ENCODE peak calls at places on chromosomes 6 and 20, in ten cellular contexts. E, O, Q, B, F, Z, X, J, C and G are unnamed samples.

GRCh38 chr6:127484207-127484858 is 25.1 kb upstream of the KIAA0408 start:
- DNase-seq in E (no peak), F (no peak), Z (no peak), Q (no peak), C (no peak), J (peak; percentile 49), O (peak; percentile 70), B (no peak), X (no peak), G (no peak)

GRCh38 chr20:38890497-38890818 is 35.8 kb upstream of the FAM83D start:
- DNase-seq in J (no peak), Q (no peak), Z (no peak), F (no peak), X (no peak), E (no peak), B (no peak), C (no peak), O (no peak), G (no peak)

GRCh38 chr6:35596448-35597442 is 84.0 kb upstream of the TULP1 start:
- DNase-seq in O (peak; percentile 85), X (no peak), F (no peak), E (no peak), B (no peak), C (no peak), Q (no peak), Z (no peak), J (peak; percentile 88), G (no peak)

GRCh38 chr6:39289490-39289889 is 24.7 kb downstream of the KCNK17 start:
- DNase-seq in Z (no peak), E (no peak), X (no peak), Q (no peak), J (no peak), C (no peak), B (no peak), F (no peak), O (no peak), G (no peak)

GRCh38 chr6:169904051-169904922 is 152.9 kb downstream of the ERMARD start:
- DNase-seq in B (no peak), O (no peak), J (peak; percentile 9), Z (no peak), E (no peak), Q (no peak), F (no peak), X (no peak), C (no peak), G (no peak)

GRCh38 chr6:65448806-65449397 is 258.1 kb downstream of the EYS start:
- DNase-seq in E (no peak), F (no peak), C (no peak), X (no peak), J (no peak), B (no peak), O (no peak), Q (no peak), Z (no peak), G (no peak)

GRCh38 chr20:2139736-2140135 is 38.1 kb downstream of the STK35 start:
- DNase-seq in E (no peak), C (no peak), B (no peak), Q (no peak), J (no peak), F (no peak), Z (no peak), O (no peak), X (no peak), G (no peak)

GRCh38 chr6:43584892-43585570 is 9.0 kb downstream of the POLH start:
- DNase-seq in E (no peak), X (no peak), J (peak; percentile 7), O (peak; percentile 7), Q (no peak), C (no peak), F (no peak), Z (no peak), B (no peak), G (no peak)

GRCh38 chr6:158191032-158191431 is 22.9 kb downstream of the GTF2H5 start:
- DNase-seq in J (no peak), Z (no peak), F (no peak), B (no peak), O (no peak), X (no peak), E (no peak), C (no peak), Q (no peak), G (no peak)

GRCh38 chr6:158191769-158192168 is 23.6 kb downstream of the GTF2H5 start:
- DNase-seq in O (no peak), E (no peak), X (no peak), B (no peak), C (no peak), J (no peak), Q (no peak), Z (no peak), F (no peak), G (no peak)

GRCh38 chr6:158185729-158186456 is 17.7 kb downstream of the GTF2H5 start:
- DNase-seq in F (no peak), X (no peak), B (no peak), E (no peak), C (no peak), Z (no peak), O (peak; percentile 67), Q (no peak), J (peak; percentile 62), G (no peak)

GRCh38 chr6:158184598-158184997 is 16.4 kb downstream of the GTF2H5 start:
- DNase-seq in O (peak; percentile 52), E (no peak), F (no peak), J (peak; percentile 57), X (no peak), C (no peak), Q (no peak), Z (no peak), B (no peak), G (no peak)

DNA sequence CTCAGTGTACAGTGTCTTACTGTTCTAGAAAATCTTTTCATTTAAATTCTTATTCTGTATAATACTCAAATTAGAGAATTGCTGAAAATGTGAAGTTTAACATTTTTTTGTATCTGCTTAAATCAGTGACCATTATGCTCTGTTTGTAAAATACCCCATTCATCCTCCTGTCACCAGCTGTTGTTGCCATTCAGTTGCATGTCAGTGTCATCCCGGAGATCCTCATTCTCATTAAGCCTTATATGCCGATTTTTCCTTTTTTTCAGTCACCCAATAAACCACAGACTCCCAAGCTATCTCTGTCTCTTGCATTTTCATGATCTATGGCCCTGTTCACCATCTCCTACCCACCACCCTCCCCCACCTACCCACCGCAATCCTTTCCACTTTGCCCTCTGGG is 20.4 kb downstream of the GTF2H5 start:
- DNase-seq in X (no peak), Q (no peak), F (no peak), C (no peak), O (no peak), J (no peak), Z (no peak), B (no peak), E (no peak), G (no peak)
- H3K36me3 ChIP-seq in X (no peaks in the 10 kb centered on the region), Q (no peaks in the 10 kb centered on the region), F (peaks cover 25% of the 10 kb centered on the region), C (peaks cover 25% of the 10 kb centered on the region), O (peaks cover 14% of the 10 kb centered on the region), J (peaks cover 7% of the 10 kb centered on the region), Z (peaks cover 37% of the 10 kb centered on the region), B (peaks cover 33% of the 10 kb centered on the region), E (peaks cover 32% of the 10 kb centered on the region), G (peaks cover 4% of the 10 kb centered on the region)

DNA sequence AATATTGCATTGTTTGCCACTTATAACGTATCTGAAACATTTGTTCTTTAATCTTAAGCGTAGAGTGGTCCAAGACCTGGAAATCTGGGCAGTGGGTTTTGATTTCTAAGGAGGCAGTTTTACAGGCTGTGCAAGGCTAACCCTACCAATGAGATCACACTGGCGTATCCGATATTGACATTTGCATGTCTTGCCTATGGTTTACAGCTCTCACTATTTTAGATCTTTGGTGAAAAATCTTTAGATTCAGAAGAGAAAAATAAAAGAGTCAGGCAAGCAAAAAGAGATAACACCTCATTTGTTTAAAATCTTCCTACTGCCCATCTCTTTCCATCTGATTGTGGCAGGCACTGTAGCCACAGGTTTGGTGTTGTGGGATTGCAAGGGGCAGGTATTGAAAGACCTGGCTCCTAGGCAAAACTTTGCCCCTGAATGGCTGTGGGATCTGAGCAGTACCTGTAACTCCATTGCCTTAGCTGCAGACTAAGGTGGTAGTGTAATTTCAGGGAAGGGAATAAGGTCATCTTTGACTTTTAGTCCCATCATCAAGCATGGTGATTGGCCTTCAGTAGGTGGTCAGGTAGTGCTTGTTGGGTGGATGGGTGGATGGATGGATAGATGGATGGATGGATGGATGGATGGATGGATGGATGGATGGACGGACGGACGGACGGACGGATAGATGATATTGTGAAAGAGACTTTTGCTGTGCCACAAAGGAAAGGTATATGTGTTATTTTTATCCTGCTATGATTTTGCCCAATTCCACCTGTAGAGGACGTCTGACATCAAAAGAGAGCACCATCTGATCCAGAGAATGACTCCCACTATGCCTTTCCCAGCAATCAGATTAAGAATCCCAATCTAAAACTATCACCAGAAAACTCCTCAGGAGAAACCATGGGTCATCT is 1.9 kb downstream of the TNFAIP3 start:
- DNase-seq in Z (no peak), F (no peak), Q (no peak), J (no peak), E (no peak), X (no peak), B (no peak), O (no peak), C (no peak), G (no peak)
- H3K4me1 ChIP-seq in Z (peaks cover 53% of the 10 kb centered on the region), F (peaks cover 65% of the 10 kb centered on the region), Q (no peaks in the 10 kb centered on the region), J (peaks cover 25% of the 10 kb centered on the region), E (peaks cover 55% of the 10 kb centered on the region), X (peaks cover 27% of the 10 kb centered on the region), B (peaks cover 67% of the 10 kb centered on the region), O (peaks cover 14% of the 10 kb centered on the region), C (peaks cover 50% of the 10 kb centered on the region), G (no peaks in the 10 kb centered on the region)

GRCh38 chr6:7902221-7902620 is 8.4 kb downstream of the TXNDC5 start:
- DNase-seq in X (no peak), F (no peak), J (no peak), Q (no peak), B (no peak), C (no peak), O (no peak), Z (no peak), E (no peak), G (no peak)
- H3K36me3 ChIP-seq in X (no peaks in the 10 kb centered on the region), F (peaks cover 75% of the 10 kb centered on the region), J (peaks cover 30% of the 10 kb centered on the region), Q (peaks cover 29% of the 10 kb centered on the region), B (peaks cover 70% of the 10 kb centered on the region), C (peaks cover 72% of the 10 kb centered on the region), O (peaks cover 55% of the 10 kb centered on the region), Z (peaks cover 65% of the 10 kb centered on the region), E (peaks cover 76% of the 10 kb centered on the region), G (peaks cover 14% of the 10 kb centered on the region)

GRCh38 chr20:3805594-3806264 is 9.6 kb downstream of the CDC25B start:
- DNase-seq in Z (peak; percentile 43), X (no peak), B (no peak), E (peak; percentile 64), C (no peak), Q (no peak), J (peak; percentile 69), F (peak; percentile 20), O (peak; percentile 50), G (peak; percentile 35)

GRCh38 chr20:3812259-3812681 is 8.1 kb upstream of the AP5S1 start:
- DNase-seq in O (no peak), X (no peak), B (no peak), J (no peak), Q (no peak), C (no peak), E (no peak), F (peak; percentile 39), Z (no peak), G (peak; percentile 42)

GRCh38 chr20:3811421-3812258 is 8.7 kb upstream of the AP5S1 start:
- DNase-seq in X (peak; percentile 99), Z (peak; percentile 99), J (peak; percentile 100), F (peak; percentile 98), E (peak; percentile 99), C (peak; percentile 99), O (peak; percentile 99), B (peak; percentile 98), Q (peak; percentile 99), G (peak; percentile 99)

GRCh38 chr20:3808141-3808479 is 12.0 kb downstream of the CDC25B start:
- DNase-seq in F (peak; percentile 85), J (peak; percentile 91), E (peak; percentile 96), Q (peak; percentile 80), O (peak; percentile 92), C (peak; percentile 88), Z (peak; percentile 84), X (peak; percentile 64), B (no peak), G (peak; percentile 95)

GRCh38 chr20:3808544-3808943 is 11.8 kb upstream of the AP5S1 start:
- DNase-seq in J (no peak), C (no peak), O (no peak), F (no peak), E (no peak), X (no peak), B (no peak), Z (no peak), Q (no peak), G (no peak)
- H3K4me1 ChIP-seq in J (no peaks in the 10 kb centered on the region), C (peaks cover 68% of the 10 kb centered on the region), O (peaks cover 36% of the 10 kb centered on the region), F (peaks cover 90% of the 10 kb centered on the region), E (peaks cover 62% of the 10 kb centered on the region), X (peaks cover 61% of the 10 kb centered on the region), B (peaks cover 90% of the 10 kb centered on the region), Z (peaks cover 57% of the 10 kb centered on the region), Q (peaks cover 8% of the 10 kb centered on the region), G (no peaks in the 10 kb centered on the region)